ENCODE peak calls at places on chromosomes 3 and 15, in eight cellular contexts. C is hepatocyte, D is lower leg skin, V is HL-60, U is transverse colon, Y is body of pancreas, I is IMR-90, R is AG09309. S is an unnamed sample.

GRCh38 chr3:187208159-187208558 is 10.9 kb downstream of the RTP1 start:
- DNase-seq in C (peak), D (no peak), V (no peak), U (no peak), Y (no peak), I (peak), R (no peak), S (no peak)

GRCh38 chr3:35635931-35636683 is 3.2 kb upstream of the ARPP21 start:
- DNase-seq in C (no peak), D (no peak), V (no peak), U (no peak), Y (no peak), I (no peak), R (no peak), S (no peak)

GRCh38 chr15:35444557-35445204 is 101.3 kb downstream of the DPH6 start:
- DNase-seq in C (peak), D (no peak), V (no peak), U (no peak), Y (no peak), I (peak), R (no peak), S (no peak)

GRCh38 chr15:74642328-74642723 is 26.7 kb downstream of the CLK3 start:
- DNase-seq in C (peak), D (no peak), V (no peak), U (no peak), Y (no peak), I (no peak), R (no peak), S (no peak)

GRCh38 chr3:56291244-56291680 is 177.0 kb downstream of the ERC2 start:
- DNase-seq in C (no peak), D (no peak), V (no peak), U (no peak), Y (no peak), I (no peak), R (no peak), S (no peak)

GRCh38 chr15:81520480-81520879 is 146.5 kb upstream of the TMC3 start:
- DNase-seq in C (no peak), D (no peak), V (no peak), U (no peak), Y (no peak), I (no peak), R (no peak), S (no peak)

GRCh38 chr3:14900881-14901873 is 46.2 kb upstream of the NR2C2 start:
- DNase-seq in C (peak), D (no peak), V (no peak), U (no peak), Y (no peak), I (no peak), R (no peak), S (no peak)

GRCh38 chr15:47517737-47518136 is 199.6 kb upstream of the SEMA6D start:
- DNase-seq in C (no peak), D (peak), V (no peak), U (no peak), Y (no peak), I (peak), R (no peak), S (no peak)

GRCh38 chr3:152395764-152396163 is 127.0 kb downstream of the MBNL1 start:
- DNase-seq in C (no peak), D (no peak), V (no peak), U (no peak), Y (no peak), I (no peak), R (no peak), S (no peak)

GRCh38 chr3:76487446-76487845 is 552.5 kb upstream of the ROBO2 start:
- DNase-seq in C (no peak), D (no peak), V (no peak), U (no peak), Y (no peak), I (peak), R (no peak), S (no peak)

GRCh38 chr3:110738531-110738930 is 333.1 kb upstream of the NECTIN3 start:
- DNase-seq in C (no peak), D (no peak), V (no peak), U (no peak), Y (no peak), I (peak), R (no peak), S (no peak)

GRCh38 chr15:46260937-46261336 is 626.1 kb downstream of the SQOR start:
- DNase-seq in C (no peak), D (no peak), V (no peak), U (no peak), Y (no peak), I (no peak), R (no peak), S (no peak)

GRCh38 chr15:51844747-51845426 is 15.4 kb downstream of the TMOD3 start:
- DNase-seq in C (no peak), D (no peak), V (no peak), U (no peak), Y (no peak), I (peak), R (no peak), S (no peak)

GRCh38 chr3:83063457-83063856 is 1302.0 kb upstream of the GBE1 start:
- DNase-seq in C (no peak), D (no peak), V (no peak), U (no peak), Y (no peak), I (no peak), R (no peak), S (no peak)

GRCh38 chr3:45227131-45227819 is 1.2 kb upstream of the TMEM158 start:
- DNase-seq in C (no peak), D (no peak), V (no peak), U (no peak), Y (no peak), I (no peak), R (no peak), S (no peak)

GRCh38 chr15:80849308-80849707 is 70.1 kb downstream of the CEMIP start:
- DNase-seq in C (no peak), D (peak), V (no peak), U (no peak), Y (no peak), I (peak), R (peak), S (no peak)

GRCh38 chr3:144257381-144257780 is 285.8 kb downstream of the DIPK2A start:
- DNase-seq in C (no peak), D (no peak), V (no peak), U (no peak), Y (no peak), I (no peak), R (no peak), S (no peak)

GRCh38 chr15:92599394-92599970 is 56.1 kb downstream of the FAM174B start:
- DNase-seq in C (no peak), D (no peak), V (no peak), U (no peak), Y (no peak), I (peak), R (peak), S (no peak)

GRCh38 chr3:163056874-163057497 is 1560.4 kb downstream of the OTOL1 start:
- DNase-seq in C (peak), D (peak), V (peak), U (peak), Y (peak), I (peak), R (no peak), S (peak)

GRCh38 chr3:53131136-53131495 is 881 bp upstream of the RFT1 start:
- DNase-seq in C (no peak), D (no peak), V (no peak), U (no peak), Y (no peak), I (no peak), R (no peak), S (no peak)

GRCh38 chr3:61985020-61985419 is 388.3 kb downstream of the FEZF2 start:
- DNase-seq in C (no peak), D (no peak), V (no peak), U (no peak), Y (no peak), I (peak), R (peak), S (no peak)

GRCh38 chr15:83734487-83734886 is 80.6 kb downstream of the ADAMTSL3 start:
- DNase-seq in C (no peak), D (no peak), V (no peak), U (no peak), Y (no peak), I (no peak), R (no peak), S (peak)

GRCh38 chr3:62882676-62883228 is 7.5 kb upstream of the CADPS start:
- DNase-seq in C (no peak), D (no peak), V (no peak), U (no peak), Y (no peak), I (no peak), R (peak), S (no peak)

GRCh38 chr15:100383302-100384107 is 41.7 kb upstream of the ADAMTS17 start:
- DNase-seq in C (peak), D (no peak), V (peak), U (peak), Y (peak), I (no peak), R (no peak), S (no peak)

GRCh38 chr3:108428580-108428979 is 81.8 kb downstream of the MYH15 start:
- DNase-seq in C (no peak), D (no peak), V (no peak), U (no peak), Y (no peak), I (no peak), R (no peak), S (no peak)

GRCh38 chr15:73870700-73871408 is 2.5 kb upstream of the TBC1D21 start:
- DNase-seq in C (peak), D (peak), V (no peak), U (peak), Y (no peak), I (peak), R (no peak), S (no peak)

GRCh38 chr3:171811059-171811912 is 1.0 kb upstream of the PLD1 start:
- DNase-seq in C (peak), D (peak), V (peak), U (no peak), Y (no peak), I (peak), R (peak), S (no peak)

GRCh38 chr3:54202651-54203248 is 80.4 kb downstream of the CACNA2D3 start:
- DNase-seq in C (no peak), D (no peak), V (no peak), U (no peak), Y (no peak), I (no peak), R (no peak), S (no peak)

GRCh38 chr3:190205739-190206138 is 85.0 kb upstream of the P3H2 start:
- DNase-seq in C (no peak), D (no peak), V (no peak), U (no peak), Y (no peak), I (peak), R (peak), S (no peak)

GRCh38 chr3:162034368-162034767 is 537.8 kb downstream of the OTOL1 start:
- DNase-seq in C (no peak), D (no peak), V (no peak), U (no peak), Y (no peak), I (peak), R (no peak), S (no peak)

GRCh38 chr3:168030488-168031054 is 65.2 kb downstream of the GOLIM4 start:
- DNase-seq in C (no peak), D (no peak), V (no peak), U (no peak), Y (no peak), I (no peak), R (no peak), S (no peak)

GRCh38 chr15:76034111-76034510 is 21.9 kb upstream of the NRG4 start:
- DNase-seq in C (no peak), D (no peak), V (no peak), U (no peak), Y (no peak), I (no peak), R (no peak), S (no peak)

GRCh38 chr3:149371723-149372114 is 5.7 kb downstream of the TM4SF1 start:
- DNase-seq in C (no peak), D (no peak), V (no peak), U (no peak), Y (no peak), I (no peak), R (no peak), S (no peak)

GRCh38 chr3:14562441-14562840 is 22.3 kb upstream of the GRIP2 start:
- DNase-seq in C (no peak), D (no peak), V (no peak), U (no peak), Y (no peak), I (peak), R (no peak), S (no peak)

GRCh38 chr15:77784361-77785292 is 151.9 kb upstream of the LINGO1 start:
- DNase-seq in C (peak), D (no peak), V (no peak), U (no peak), Y (no peak), I (no peak), R (no peak), S (peak)

GRCh38 chr3:59321881-59322540 is 272.2 kb upstream of the CFAP20DC start:
- DNase-seq in C (no peak), D (no peak), V (no peak), U (no peak), Y (no peak), I (no peak), R (no peak), S (no peak)

GRCh38 chr3:59327324-59327939 is 277.6 kb upstream of the CFAP20DC start:
- DNase-seq in C (no peak), D (no peak), V (no peak), U (no peak), Y (no peak), I (peak), R (peak), S (no peak)

GRCh38 chr3:59326246-59327024 is 276.6 kb upstream of the CFAP20DC start:
- DNase-seq in C (no peak), D (no peak), V (no peak), U (no peak), Y (no peak), I (no peak), R (no peak), S (no peak)
- TF ChIP-seq CTCF in C (no peak), D (no peak), V (no peak), U (no peak), Y (no peak), I (no peak), R (no peak), S (peak)

GRCh38 chr15:61660579-61660978 is 399.7 kb downstream of the VPS13C start:
- DNase-seq in C (peak), D (peak), V (no peak), U (no peak), Y (no peak), I (peak), R (peak), S (no peak)
- TF ChIP-seq CTCF in C (no peak), D (no peak), V (no peak), U (no peak), Y (no peak), I (no peak), R (no peak), S (no peak)

GRCh38 chr3:122377975-122378374 is 5.1 kb downstream of the MIX23 start:
- DNase-seq in C (no peak), D (no peak), V (no peak), U (no peak), Y (no peak), I (no peak), R (no peak), S (no peak)

GRCh38 chr3:122387709-122388108 is 3.7 kb downstream of the FAM162A start:
- DNase-seq in C (no peak), D (no peak), V (no peak), U (no peak), Y (no peak), I (no peak), R (no peak), S (no peak)

GRCh38 chr3:122383915-122384697 is at the start of gene FAM162A:
- DNase-seq in C (peak), D (peak), V (peak), U (peak), Y (peak), I (peak), R (peak), S (peak)

DNA sequence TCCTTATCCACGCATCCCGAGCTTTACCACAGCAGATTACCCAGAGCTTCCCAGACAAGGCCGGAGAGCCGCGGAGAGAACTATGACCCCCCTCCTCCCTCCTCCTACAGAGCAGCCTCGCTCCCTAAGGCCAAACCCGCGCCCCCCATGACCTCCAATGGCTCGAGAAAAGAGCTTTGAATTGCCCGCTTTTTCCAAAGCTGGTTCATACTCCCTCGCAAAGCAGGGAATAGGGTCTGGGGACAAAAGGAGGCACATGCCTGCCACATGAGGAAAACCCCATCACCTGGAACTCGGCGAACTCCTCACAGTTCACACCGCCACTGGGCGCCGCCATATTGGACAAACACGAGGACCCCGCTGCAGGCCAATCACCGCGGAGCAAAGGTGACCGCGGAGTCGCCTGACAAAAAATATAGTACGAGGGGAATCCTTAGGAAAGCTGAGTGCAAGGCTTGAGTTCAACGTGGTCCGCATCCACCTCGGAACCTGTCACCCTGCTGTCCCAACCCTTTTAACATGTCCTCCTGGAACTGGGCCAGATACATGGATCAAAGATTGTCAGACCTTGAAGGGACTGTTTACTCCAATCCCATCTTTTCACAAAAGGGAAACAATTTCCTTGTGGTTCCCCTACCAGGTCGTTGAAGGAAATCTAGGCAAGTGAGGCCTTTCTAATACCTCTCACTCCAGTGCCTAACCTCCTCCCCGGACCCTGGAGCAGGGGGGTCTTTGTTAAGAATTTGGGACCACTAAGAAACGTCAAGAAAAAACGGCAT is at the start of gene MIX23:
- DNase-seq in C (peak), D (peak), V (peak), U (peak), Y (peak), I (peak), R (peak), S (peak)
- TF ChIP-seq CTCF in C (no peak), D (no peak), V (no peak), U (no peak), Y (no peak), I (no peak), R (no peak), S (no peak)

GRCh38 chr15:29937956-29938355 is 115.7 kb upstream of the TJP1 start:
- DNase-seq in C (no peak), D (no peak), V (no peak), U (no peak), Y (no peak), I (peak), R (no peak), S (no peak)

GRCh38 chr15:29936353-29937049 is 114.2 kb upstream of the TJP1 start:
- DNase-seq in C (no peak), D (no peak), V (no peak), U (no peak), Y (peak), I (peak), R (no peak), S (no peak)

GRCh38 chr15:29942144-29942543 is 119.9 kb upstream of the TJP1 start:
- DNase-seq in C (no peak), D (no peak), V (no peak), U (no peak), Y (no peak), I (no peak), R (no peak), S (no peak)

GRCh38 chr15:29939404-29939803 is 117.1 kb upstream of the TJP1 start:
- DNase-seq in C (no peak), D (no peak), V (no peak), U (no peak), Y (no peak), I (peak), R (no peak), S (no peak)

DNA sequence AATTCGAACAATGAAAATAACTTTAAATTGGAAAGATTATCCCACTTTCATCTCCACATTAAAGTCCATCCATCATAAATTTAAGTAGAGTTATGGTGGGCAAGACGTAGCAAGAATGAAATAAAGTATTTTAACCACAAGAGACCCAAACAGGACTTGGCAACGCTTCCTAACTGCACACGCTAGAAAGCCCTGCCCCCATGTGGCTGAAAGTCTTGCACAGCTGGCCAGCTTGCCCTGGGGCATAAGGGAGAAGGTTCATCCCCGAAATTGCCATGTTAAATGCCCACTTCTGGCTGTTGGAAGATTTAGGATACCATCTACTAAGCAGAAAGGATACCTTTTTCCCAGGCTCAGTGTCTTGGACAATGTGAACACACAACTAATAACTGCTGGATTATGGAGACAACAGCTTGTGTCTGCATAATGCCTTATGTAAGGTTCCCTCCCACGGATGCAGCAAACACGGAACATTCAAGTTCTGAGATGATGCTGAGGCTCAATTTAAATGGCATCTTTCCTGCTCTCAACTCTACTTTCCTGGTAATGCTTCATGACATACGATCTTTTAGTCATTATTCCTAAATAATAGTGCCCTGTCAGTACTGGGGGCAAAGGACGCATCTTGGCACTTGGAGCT is 116.6 kb upstream of the TJP1 start:
- DNase-seq in C (no peak), D (no peak), V (no peak), U (no peak), Y (no peak), I (peak), R (no peak), S (no peak)
- TF ChIP-seq CTCF in C (peak), D (no peak), V (no peak), U (peak), Y (no peak), I (peak), R (peak), S (no peak)

GRCh38 chr15:58467722-58468436 is 36.1 kb downstream of the LIPC start:
- DNase-seq in C (no peak), D (no peak), V (no peak), U (no peak), Y (no peak), I (no peak), R (no peak), S (no peak)
- TF ChIP-seq CTCF in C (no peak), D (no peak), V (no peak), U (no peak), Y (no peak), I (no peak), R (no peak), S (no peak)